ENCODE peak calls at places on chromosomes 3 and 15, in four cellular contexts. One of them, this sample, is unnamed.

GRCh38 chr3:146921693-146922092 is 316.5 kb upstream of the PLSCR5 start:
- DNase-seq in breast epithelium: no peak
- DNase-seq in kidney epithelial cell: no peak
- DNase-seq in AG10803: no peak
- DNase-seq in this sample: no peak

GRCh38 chr3:27253831-27254230 is 115.4 kb downstream of the NEK10 start:
- DNase-seq in breast epithelium: peak; percentile 51
- DNase-seq in kidney epithelial cell: no peak
- DNase-seq in AG10803: peak; percentile 52
- DNase-seq in this sample: no peak

GRCh38 chr3:171157286-171157685 is 130.8 kb upstream of the SLC2A2 start:
- DNase-seq in breast epithelium: no peak
- DNase-seq in kidney epithelial cell: no peak
- DNase-seq in AG10803: no peak
- DNase-seq in this sample: no peak

GRCh38 chr15:28191832-28192231 is 92.7 kb upstream of the OCA2 start:
- DNase-seq in breast epithelium: no peak
- DNase-seq in kidney epithelial cell: peak; percentile 71
- DNase-seq in AG10803: peak; percentile 79
- DNase-seq in this sample: no peak

GRCh38 chr3:125112981-125113380 is 57.2 kb upstream of the HEG1 start:
- DNase-seq in breast epithelium: no peak
- DNase-seq in kidney epithelial cell: no peak
- DNase-seq in AG10803: no peak
- DNase-seq in this sample: no peak

GRCh38 chr3:171986755-171987535 is 52.4 kb upstream of the FNDC3B start:
- DNase-seq in breast epithelium: no peak
- DNase-seq in kidney epithelial cell: no peak
- DNase-seq in AG10803: peak; percentile 35
- DNase-seq in this sample: no peak

GRCh38 chr3:6526321-6526720 is 334.6 kb upstream of the GRM7 start:
- DNase-seq in breast epithelium: no peak
- DNase-seq in kidney epithelial cell: no peak
- DNase-seq in AG10803: no peak
- DNase-seq in this sample: no peak

GRCh38 chr3:121648219-121648958 is 12.3 kb downstream of the HCLS1 start:
- DNase-seq in breast epithelium: no peak
- DNase-seq in kidney epithelial cell: no peak
- DNase-seq in AG10803: no peak
- DNase-seq in this sample: no peak

GRCh38 chr3:111283165-111283564 is 211.5 kb downstream of the NECTIN3 start:
- DNase-seq in breast epithelium: no peak
- DNase-seq in kidney epithelial cell: no peak
- DNase-seq in AG10803: no peak
- DNase-seq in this sample: no peak

GRCh38 chr3:177569823-177570657 is 372.8 kb upstream of the TBL1XR1 start:
- DNase-seq in breast epithelium: no peak
- DNase-seq in kidney epithelial cell: no peak
- DNase-seq in AG10803: peak; percentile 80
- DNase-seq in this sample: no peak

GRCh38 chr15:80856809-80857377 is 77.7 kb downstream of the CEMIP start:
- DNase-seq in breast epithelium: peak; percentile 71
- DNase-seq in kidney epithelial cell: no peak
- DNase-seq in AG10803: peak; percentile 58
- DNase-seq in this sample: no peak

GRCh38 chr3:171417813-171418212 is 42.4 kb downstream of the TNIK start:
- DNase-seq in breast epithelium: no peak
- DNase-seq in kidney epithelial cell: peak; percentile 21
- DNase-seq in AG10803: peak; percentile 79
- DNase-seq in this sample: no peak

GRCh38 chr3:42037318-42037945 is 53.7 kb upstream of the TRAK1 start:
- DNase-seq in breast epithelium: no peak
- DNase-seq in kidney epithelial cell: no peak
- DNase-seq in AG10803: no peak
- DNase-seq in this sample: no peak

GRCh38 chr3:42658771-42659390 is 5.4 kb downstream of the ZBTB47 start:
- DNase-seq in breast epithelium: peak; percentile 45
- DNase-seq in kidney epithelial cell: no peak
- DNase-seq in AG10803: no peak
- DNase-seq in this sample: no peak

GRCh38 chr3:108818404-108818803 is 4.2 kb upstream of the TRAT1 start:
- DNase-seq in breast epithelium: no peak
- DNase-seq in kidney epithelial cell: no peak
- DNase-seq in AG10803: no peak
- DNase-seq in this sample: no peak

GRCh38 chr15:100438570-100438969 is 90.2 kb downstream of the CERS3 start:
- DNase-seq in breast epithelium: no peak
- DNase-seq in kidney epithelial cell: no peak
- DNase-seq in AG10803: no peak
- DNase-seq in this sample: peak; percentile 87

GRCh38 chr3:73784647-73785420 is 160.1 kb upstream of the PDZRN3 start:
- DNase-seq in breast epithelium: no peak
- DNase-seq in kidney epithelial cell: no peak
- DNase-seq in AG10803: peak; percentile 66
- DNase-seq in this sample: no peak

GRCh38 chr3:101722394-101723173 is 1.8 kb upstream of the CEP97 start:
- DNase-seq in breast epithelium: no peak
- DNase-seq in kidney epithelial cell: no peak
- DNase-seq in AG10803: no peak
- DNase-seq in this sample: no peak

GRCh38 chr3:113242091-113242581 is 30.8 kb downstream of the BOC start:
- DNase-seq in breast epithelium: no peak
- DNase-seq in kidney epithelial cell: no peak
- DNase-seq in AG10803: peak; percentile 84
- DNase-seq in this sample: no peak

GRCh38 chr3:194208701-194209100 is 72.8 kb downstream of the HES1 start:
- DNase-seq in breast epithelium: no peak
- DNase-seq in kidney epithelial cell: no peak
- DNase-seq in AG10803: no peak
- DNase-seq in this sample: no peak

GRCh38 chr3:157199841-157200240 is 39.9 kb upstream of the CCNL1 start:
- DNase-seq in breast epithelium: no peak
- DNase-seq in kidney epithelial cell: no peak
- DNase-seq in AG10803: no peak
- DNase-seq in this sample: no peak

GRCh38 chr15:75578948-75579908 is at the start of gene PTPN9:
- DNase-seq in breast epithelium: peak; percentile 76
- DNase-seq in kidney epithelial cell: no peak
- DNase-seq in AG10803: peak; percentile 69
- DNase-seq in this sample: peak; percentile 88

GRCh38 chr3:35426581-35426980 is 212.7 kb upstream of the ARPP21 start:
- DNase-seq in breast epithelium: no peak
- DNase-seq in kidney epithelial cell: no peak
- DNase-seq in AG10803: no peak
- DNase-seq in this sample: no peak

GRCh38 chr3:156373095-156373494 is 181.8 kb downstream of the SSR3 start:
- DNase-seq in breast epithelium: no peak
- DNase-seq in kidney epithelial cell: no peak
- DNase-seq in AG10803: no peak
- DNase-seq in this sample: no peak

GRCh38 chr3:19147905-19148767 is at the start of gene KCNH8:
- DNase-seq in breast epithelium: peak; percentile 48
- DNase-seq in kidney epithelial cell: no peak
- DNase-seq in AG10803: no peak
- DNase-seq in this sample: no peak

GRCh38 chr15:62112616-62113593 is 46.1 kb downstream of the C2CD4A start:
- DNase-seq in breast epithelium: peak; percentile 64
- DNase-seq in kidney epithelial cell: peak; percentile 94
- DNase-seq in AG10803: peak; percentile 67
- DNase-seq in this sample: no peak

GRCh38 chr3:187975571-187976360 is 178.2 kb upstream of the LPP start:
- DNase-seq in breast epithelium: no peak
- DNase-seq in kidney epithelial cell: no peak
- DNase-seq in AG10803: peak; percentile 42
- DNase-seq in this sample: no peak

GRCh38 chr3:99477650-99478049 is 160.7 kb upstream of the COL8A1 start:
- DNase-seq in breast epithelium: no peak
- DNase-seq in kidney epithelial cell: no peak
- DNase-seq in AG10803: no peak
- DNase-seq in this sample: no peak

GRCh38 chr15:68700395-68701123 is 120.1 kb downstream of the ANP32A start:
- DNase-seq in breast epithelium: no peak
- DNase-seq in kidney epithelial cell: no peak
- DNase-seq in AG10803: peak; percentile 59
- DNase-seq in this sample: no peak

GRCh38 chr15:100879461-100880138 is at the start of gene ALDH1A3:
- DNase-seq in breast epithelium: no peak
- DNase-seq in kidney epithelial cell: no peak
- DNase-seq in AG10803: peak; percentile 61
- DNase-seq in this sample: peak; percentile 93

GRCh38 chr3:141709126-141709770 is 28.9 kb upstream of the RNF7 start:
- DNase-seq in breast epithelium: no peak
- DNase-seq in kidney epithelial cell: no peak
- DNase-seq in AG10803: no peak
- DNase-seq in this sample: no peak

GRCh38 chr3:149005424-149005823 is 14.1 kb downstream of the GYG1 start:
- DNase-seq in breast epithelium: no peak
- DNase-seq in kidney epithelial cell: no peak
- DNase-seq in AG10803: peak; percentile 69
- DNase-seq in this sample: no peak

GRCh38 chr15:95567686-95568085 is 762.8 kb upstream of the NR2F2 start:
- DNase-seq in breast epithelium: no peak
- DNase-seq in kidney epithelial cell: no peak
- DNase-seq in AG10803: peak; percentile 87
- DNase-seq in this sample: no peak

GRCh38 chr3:98902341-98902740 is 846 bp upstream of the DCBLD2 start:
- DNase-seq in breast epithelium: no peak
- DNase-seq in kidney epithelial cell: no peak
- DNase-seq in AG10803: no peak
- DNase-seq in this sample: no peak

GRCh38 chr3:151383111-151383510 is 1.4 kb downstream of the P2RY12 start:
- DNase-seq in breast epithelium: no peak
- DNase-seq in kidney epithelial cell: no peak
- DNase-seq in AG10803: no peak
- DNase-seq in this sample: no peak

GRCh38 chr15:47466357-47466756 is 250.9 kb upstream of the SEMA6D start:
- DNase-seq in breast epithelium: no peak
- DNase-seq in kidney epithelial cell: no peak
- DNase-seq in AG10803: peak; percentile 8
- DNase-seq in this sample: no peak

GRCh38 chr3:146653978-146654377 is 48.8 kb upstream of the PLSCR5 start:
- DNase-seq in breast epithelium: no peak
- DNase-seq in kidney epithelial cell: no peak
- DNase-seq in AG10803: no peak
- DNase-seq in this sample: no peak

GRCh38 chr15:27730878-27731277 is 368.2 kb downstream of the OCA2 start:
- DNase-seq in breast epithelium: no peak
- DNase-seq in kidney epithelial cell: no peak
- DNase-seq in AG10803: peak; percentile 48
- DNase-seq in this sample: no peak

GRCh38 chr15:32994810-32995424 is 199.6 kb downstream of the FMN1 start:
- DNase-seq in breast epithelium: no peak
- DNase-seq in kidney epithelial cell: no peak
- DNase-seq in AG10803: peak; percentile 63
- DNase-seq in this sample: no peak

GRCh38 chr3:134839422-134839821 is 44.4 kb downstream of the EPHB1 start:
- DNase-seq in breast epithelium: no peak
- DNase-seq in kidney epithelial cell: no peak
- DNase-seq in AG10803: no peak
- DNase-seq in this sample: no peak

GRCh38 chr3:134839990-134840389 is 44.9 kb downstream of the EPHB1 start:
- DNase-seq in breast epithelium: no peak
- DNase-seq in kidney epithelial cell: no peak
- DNase-seq in AG10803: no peak
- DNase-seq in this sample: no peak

GRCh38 chr3:134836921-134837320 is 41.9 kb downstream of the EPHB1 start:
- DNase-seq in breast epithelium: no peak
- DNase-seq in kidney epithelial cell: no peak
- DNase-seq in AG10803: no peak
- DNase-seq in this sample: no peak

GRCh38 chr3:134840459-134840858 is 45.4 kb downstream of the EPHB1 start:
- DNase-seq in breast epithelium: no peak
- DNase-seq in kidney epithelial cell: no peak
- DNase-seq in AG10803: peak; percentile 8
- DNase-seq in this sample: no peak

GRCh38 chr3:134838599-134838998 is 43.5 kb downstream of the EPHB1 start:
- DNase-seq in breast epithelium: no peak
- DNase-seq in kidney epithelial cell: no peak
- DNase-seq in AG10803: no peak
- DNase-seq in this sample: no peak
- TF ChIP-seq CTCF in breast epithelium: no peak
- TF ChIP-seq CTCF in kidney epithelial cell: peak; percentile 17
- TF ChIP-seq CTCF in AG10803: peak; percentile 37
- TF ChIP-seq CTCF in this sample: peak; percentile 22

GRCh38 chr3:54538346-54538745 is 389.5 kb downstream of the LRTM1 start:
- DNase-seq in breast epithelium: no peak
- DNase-seq in kidney epithelial cell: no peak
- DNase-seq in AG10803: no peak
- DNase-seq in this sample: no peak
- TF ChIP-seq CTCF in breast epithelium: no peak
- TF ChIP-seq CTCF in kidney epithelial cell: no peak
- TF ChIP-seq CTCF in AG10803: peak; percentile 10
- TF ChIP-seq CTCF in this sample: no peak

GRCh38 chr3:134312873-134313838 is 61.1 kb downstream of the AMOTL2 start:
- DNase-seq in breast epithelium: peak; percentile 70
- DNase-seq in kidney epithelial cell: no peak
- DNase-seq in AG10803: peak; percentile 86
- DNase-seq in this sample: no peak
- TF ChIP-seq CTCF in breast epithelium: no peak
- TF ChIP-seq CTCF in kidney epithelial cell: peak; percentile 53
- TF ChIP-seq CTCF in AG10803: peak; percentile 35
- TF ChIP-seq CTCF in this sample: peak; percentile 57

GRCh38 chr15:38593523-38593922 is 28.9 kb upstream of the RASGRP1 start:
- DNase-seq in breast epithelium: no peak
- DNase-seq in kidney epithelial cell: no peak
- DNase-seq in AG10803: no peak
- DNase-seq in this sample: no peak

GRCh38 chr15:38589502-38589901 is 24.9 kb upstream of the RASGRP1 start:
- DNase-seq in breast epithelium: no peak
- DNase-seq in kidney epithelial cell: peak; percentile 82
- DNase-seq in AG10803: peak; percentile 78
- DNase-seq in this sample: no peak

GRCh38 chr15:38587214-38587613 is 22.6 kb upstream of the RASGRP1 start:
- DNase-seq in breast epithelium: no peak
- DNase-seq in kidney epithelial cell: no peak
- DNase-seq in AG10803: no peak
- DNase-seq in this sample: no peak

DNA sequence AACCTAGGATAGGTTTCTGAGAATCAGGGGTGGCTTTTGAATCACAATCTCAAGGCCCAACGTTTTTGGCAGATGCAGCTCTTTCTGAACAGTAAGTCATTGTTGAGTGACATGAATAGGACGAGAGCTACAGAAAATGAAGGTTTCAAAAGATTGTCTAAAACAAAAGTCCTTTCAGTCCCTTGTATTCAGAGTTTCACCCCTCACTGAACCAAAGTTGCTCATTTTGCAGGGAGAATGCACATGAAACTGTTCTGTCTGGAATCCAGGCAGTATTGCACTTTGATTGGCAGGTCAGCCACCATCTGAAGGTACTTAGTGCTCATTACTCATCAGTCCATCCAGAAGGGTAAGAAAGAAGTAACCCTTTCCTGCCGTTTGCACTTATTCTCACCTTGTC is 24.1 kb upstream of the RASGRP1 start:
- DNase-seq in breast epithelium: no peak
- DNase-seq in kidney epithelial cell: no peak
- DNase-seq in AG10803: no peak
- DNase-seq in this sample: no peak
- TF ChIP-seq CTCF in breast epithelium: no peak
- TF ChIP-seq CTCF in kidney epithelial cell: no peak
- TF ChIP-seq CTCF in AG10803: no peak
- TF ChIP-seq CTCF in this sample: no peak